ENCODE peak calls at places on chromosomes 13 and 19, in ten cellular contexts. C is mesothelial cell of epicardium; L is BJ; D is stimulated activated CD4-positive, alpha-beta T cell treated with anti-CD3 and anti-CD28 coated beads, TNF-alpha, amount 100 ng/mL, for 48 hours; N is body of pancreas; U is NCI-H187; O is lung microvascular endothelial cell; X is NCI-H1105; K is amygdala; P is activated CD4-positive, alpha-beta T cell treated with anti-CD3 and anti-CD28 coated beads, Interleukin-2, amount 50 U/mL, for 24 hours. H is an unnamed sample.

GRCh38 chr19:50384685-50385535 is 763 bp downstream of the POLD1 start:
- DNase-seq in O (no peak), K (no peak), C (no peak), N (no peak), U (no peak), X (no peak), L (no peak), P (no peak), D (no peak), H (peak)

GRCh38 chr13:29435125-29435911 is 160.2 kb downstream of the SLC7A1 start:
- DNase-seq in X (peak), O (peak), K (no peak), C (no peak), L (peak), N (no peak), U (peak), D (no peak), P (no peak), H (no peak)

GRCh38 chr13:50365683-50366391 is 350.6 kb downstream of the KCNRG start:
- DNase-seq in P (peak), C (no peak), N (peak), U (no peak), X (peak), L (no peak), K (no peak), D (peak), O (peak), H (no peak)

GRCh38 chr19:40162104-40162503 is 29.1 kb upstream of the MAP3K10 start:
- DNase-seq in X (no peak), N (no peak), L (no peak), C (no peak), O (no peak), P (no peak), D (no peak), K (no peak), U (no peak), H (no peak)

GRCh38 chr19:8881512-8881911 is 49.3 kb downstream of the MBD3L1 start:
- DNase-seq in K (no peak), O (no peak), D (no peak), L (no peak), C (no peak), P (no peak), U (no peak), N (no peak), X (no peak), H (no peak)

GRCh38 chr13:99208185-99208584 is 7.5 kb downstream of the UBAC2 start:
- DNase-seq in U (no peak), K (no peak), D (no peak), L (no peak), N (no peak), X (no peak), O (no peak), C (no peak), P (no peak), H (no peak)

GRCh38 chr19:35939307-35940077 is 3.3 kb downstream of the LRFN3 start:
- DNase-seq in O (no peak), N (no peak), U (no peak), P (no peak), K (no peak), L (no peak), D (no peak), C (no peak), X (no peak), H (no peak)

GRCh38 chr13:95474992-95475391 is 77.5 kb upstream of the CLDN10 start:
- DNase-seq in C (no peak), O (no peak), N (no peak), L (no peak), K (no peak), U (no peak), P (no peak), X (no peak), D (no peak), H (peak)

GRCh38 chr19:4589579-4590410 is 30.3 kb upstream of the SEMA6B start:
- DNase-seq in K (no peak), C (no peak), O (peak), U (no peak), P (no peak), L (no peak), N (no peak), X (no peak), D (no peak), H (peak)

GRCh38 chr19:14615628-14616027 is 32.7 kb downstream of the CLEC17A start:
- DNase-seq in K (no peak), P (no peak), X (no peak), U (no peak), O (no peak), C (no peak), D (no peak), N (no peak), L (no peak), H (no peak)

GRCh38 chr13:63497601-63498000 is 2082.0 kb upstream of the PCDH20 start:
- DNase-seq in O (no peak), X (no peak), C (no peak), P (no peak), U (no peak), D (no peak), N (no peak), L (peak), K (no peak), H (no peak)

GRCh38 chr13:73717632-73718031 is 416.6 kb downstream of the KLF12 start:
- DNase-seq in K (no peak), U (no peak), C (no peak), O (peak), N (no peak), X (no peak), P (no peak), L (no peak), D (no peak), H (no peak)

GRCh38 chr19:17687857-17688784 is at the start of gene UNC13A:
- DNase-seq in O (peak), X (peak), N (peak), K (peak), P (no peak), U (no peak), L (no peak), D (peak), C (peak), H (peak)

GRCh38 chr13:51221674-51222509 is at the start of gene FAM124A:
- DNase-seq in K (peak), L (no peak), U (no peak), C (peak), D (peak), O (peak), P (peak), N (peak), X (no peak), H (peak)

GRCh38 chr13:29459818-29460335 is 135.6 kb downstream of the SLC7A1 start:
- DNase-seq in X (no peak), U (no peak), P (no peak), D (no peak), O (no peak), C (no peak), L (no peak), N (no peak), K (no peak), H (no peak)

GRCh38 chr13:40586886-40587285 is 79.6 kb downstream of the FOXO1 start:
- DNase-seq in U (no peak), C (no peak), P (no peak), X (no peak), N (no peak), O (no peak), D (no peak), L (no peak), K (no peak), H (no peak)

GRCh38 chr19:45215391-45216191 is 29.6 kb downstream of the EXOC3L2 start:
- DNase-seq in C (no peak), L (no peak), X (peak), U (no peak), D (no peak), P (no peak), N (peak), K (no peak), O (peak), H (peak)

GRCh38 chr13:39452834-39453233 is 150.2 kb downstream of the LHFPL6 start:
- DNase-seq in O (no peak), C (no peak), K (no peak), U (no peak), N (no peak), D (no peak), L (no peak), X (no peak), P (no peak), H (no peak)

GRCh38 chr19:15292847-15293582 is 39.3 kb downstream of the BRD4 start:
- DNase-seq in X (no peak), L (no peak), K (no peak), D (no peak), N (peak), C (no peak), P (no peak), O (no peak), U (no peak), H (no peak)

GRCh38 chr13:20828540-20829364 is 55.0 kb upstream of the EEF1AKMT1 start:
- DNase-seq in U (no peak), L (no peak), P (no peak), C (no peak), X (peak), O (peak), N (no peak), D (peak), K (no peak), H (peak)

GRCh38 chr19:45630463-45630862 is 8.7 kb downstream of the EML2 start:
- DNase-seq in X (no peak), N (no peak), U (no peak), K (no peak), D (no peak), P (no peak), O (peak), C (no peak), L (peak), H (no peak)

GRCh38 chr19:52957591-52957990 is 5.1 kb downstream of the ZNF816 start:
- DNase-seq in X (no peak), P (no peak), O (no peak), K (no peak), U (no peak), C (no peak), L (no peak), N (no peak), D (no peak), H (no peak)

GRCh38 chr13:113947321-113948033 is 26.4 kb downstream of the C13orf46 start:
- DNase-seq in C (no peak), D (no peak), L (no peak), O (peak), P (no peak), U (no peak), K (peak), N (peak), X (no peak), H (peak)

GRCh38 chr19:2170219-2170618 is 6.5 kb downstream of the DOT1L start:
- DNase-seq in O (no peak), K (no peak), P (no peak), U (no peak), N (no peak), C (no peak), D (no peak), L (no peak), X (no peak), H (peak)

GRCh38 chr19:42066075-42066754 is 3.8 kb downstream of the GRIK5 start:
- DNase-seq in D (no peak), N (no peak), L (no peak), O (no peak), K (peak), P (no peak), C (no peak), X (peak), U (peak), H (peak)

GRCh38 chr13:83702021-83702420 is 180.3 kb downstream of the SLITRK1 start:
- DNase-seq in N (no peak), K (no peak), P (no peak), O (no peak), C (no peak), X (no peak), L (no peak), U (no peak), D (no peak), H (no peak)

GRCh38 chr13:51341232-51341631 is 1.7 kb downstream of the SERPINE3 start:
- DNase-seq in U (no peak), C (no peak), L (no peak), N (no peak), D (no peak), O (no peak), X (no peak), K (no peak), P (no peak), H (no peak)